ENCODE peak calls at places on chromosomes 12 and 14, in five cellular contexts. Y is transverse colon, H is ureter, D is astrocyte of the hippocampus, V is NCI-H1694. N is an unnamed sample.

GRCh38 chr14:72666610-72667009 is 227.3 kb downstream of the DPF3 start:
- DNase-seq in Y (no peak), H (no peak), D (peak), V (no peak), N (no peak)

GRCh38 chr12:118274066-118274465 is 98.6 kb downstream of the TAOK3 start:
- DNase-seq in Y (no peak), H (no peak), D (no peak), V (no peak), N (no peak)

GRCh38 chr12:24821691-24822090 is 127.2 kb downstream of the BCAT1 start:
- DNase-seq in Y (no peak), H (no peak), D (peak), V (no peak), N (no peak)

GRCh38 chr12:104121001-104121400 is 17.0 kb downstream of the NFYB start:
- DNase-seq in Y (no peak), H (no peak), D (peak), V (no peak), N (no peak)

GRCh38 chr12:57213763-57214397 is 2.7 kb upstream of the NXPH4 start:
- DNase-seq in Y (no peak), H (no peak), D (no peak), V (no peak), N (no peak)

GRCh38 chr12:99053599-99054362 is 408.7 kb downstream of the APAF1 start:
- DNase-seq in Y (no peak), H (no peak), D (peak), V (no peak), N (no peak)

GRCh38 chr14:103871596-103872480 is 24.5 kb upstream of the PPP1R13B start:
- DNase-seq in Y (peak), H (peak), D (peak), V (no peak), N (no peak)

GRCh38 chr12:112839386-112839972 is 47.9 kb downstream of the RPH3A start:
- DNase-seq in Y (no peak), H (no peak), D (peak), V (no peak), N (peak)